ENCODE peak calls at places on chromosomes 3 and 15, in four cellular contexts. Q, O, U and Z are unnamed samples.

GRCh38 chr3:177622520-177622919 is 425.2 kb upstream of the TBL1XR1 start:
- DNase-seq in Q (no peak), O (no peak), U (no peak), Z (no peak)

GRCh38 chr3:174662653-174663052 is 196.5 kb upstream of the NAALADL2 start:
- DNase-seq in Q (no peak), O (no peak), U (no peak), Z (no peak)

GRCh38 chr3:12312010-12312409 is 23.1 kb downstream of the PPARG start:
- DNase-seq in Q (no peak), O (no peak), U (no peak), Z (no peak)

GRCh38 chr15:65952425-65953053 is 83.2 kb downstream of the RAB11A start:
- DNase-seq in Q (no peak), O (no peak), U (no peak), Z (peak; percentile 68)

GRCh38 chr3:21256932-21257331 is 494.1 kb downstream of the ZNF385D start:
- DNase-seq in Q (no peak), O (no peak), U (peak; percentile 5), Z (no peak)

GRCh38 chr3:164486150-164486549 is 592.1 kb downstream of the SI start:
- DNase-seq in Q (no peak), O (no peak), U (no peak), Z (no peak)

GRCh38 chr3:110198717-110199587 is 861.6 kb upstream of the DPPA4 start:
- DNase-seq in Q (peak; percentile 10), O (no peak), U (no peak), Z (no peak)

GRCh38 chr3:42535981-42536784 is 33.7 kb downstream of the VIPR1 start:
- DNase-seq in Q (no peak), O (no peak), U (peak; percentile 38), Z (peak; percentile 74)

GRCh38 chr3:10337323-10338163 is 16.6 kb upstream of the SEC13 start:
- DNase-seq in Q (no peak), O (no peak), U (no peak), Z (no peak)

GRCh38 chr15:82567661-82568060 is 27.4 kb upstream of the RPS17 start:
- DNase-seq in Q (no peak), O (no peak), U (no peak), Z (no peak)

GRCh38 chr3:138845771-138846173 is 11.0 kb upstream of the PIK3CB start:
- DNase-seq in Q (no peak), O (no peak), U (no peak), Z (no peak)

GRCh38 chr3:137761099-137761562 is 3.0 kb upstream of the SOX14 start:
- DNase-seq in Q (no peak), O (no peak), U (no peak), Z (no peak)

GRCh38 chr15:33430564-33430963 is 119.8 kb downstream of the RYR3 start:
- DNase-seq in Q (no peak), O (no peak), U (no peak), Z (no peak)

GRCh38 chr3:178120367-178120766 is 415.9 kb upstream of the KCNMB2 start:
- DNase-seq in Q (no peak), O (no peak), U (no peak), Z (no peak)

GRCh38 chr15:90557147-90557546 is 27.4 kb downstream of the CRTC3 start:
- DNase-seq in Q (no peak), O (no peak), U (no peak), Z (no peak)

GRCh38 chr3:139797724-139798343 is 120.1 kb upstream of the NMNAT3 start:
- DNase-seq in Q (no peak), O (peak; percentile 17), U (no peak), Z (peak; percentile 63)

GRCh38 chr3:29468150-29468549 is 187.3 kb downstream of the RBMS3 start:
- DNase-seq in Q (no peak), O (no peak), U (no peak), Z (no peak)

GRCh38 chr3:44924102-44925084 is 50.0 kb downstream of the TGM4 start:
- DNase-seq in Q (no peak), O (no peak), U (no peak), Z (peak; percentile 21)

GRCh38 chr3:180036092-180036677 is 552 bp downstream of the PEX5L start:
- DNase-seq in Q (no peak), O (no peak), U (no peak), Z (no peak)

GRCh38 chr3:183074881-183075280 is 24.4 kb downstream of the MCCC1 start:
- DNase-seq in Q (no peak), O (no peak), U (no peak), Z (no peak)

GRCh38 chr15:88256261-88257230 is at the start of gene NTRK3:
- DNase-seq in Q (peak; percentile 30), O (peak; percentile 46), U (no peak), Z (peak; percentile 28)

GRCh38 chr15:90037961-90038633 is 37.0 kb downstream of the ZNF710 start:
- DNase-seq in Q (no peak), O (no peak), U (no peak), Z (no peak)

GRCh38 chr15:68311464-68311835 is 33.9 kb downstream of the FEM1B start:
- DNase-seq in Q (no peak), O (peak; percentile 13), U (no peak), Z (peak; percentile 6)

GRCh38 chr3:79139395-79140060 is 628.3 kb downstream of the ROBO1 start:
- DNase-seq in Q (no peak), O (no peak), U (no peak), Z (no peak)

GRCh38 chr3:122893282-122893681 is 98.4 kb downstream of the SLC49A4 start:
- DNase-seq in Q (no peak), O (no peak), U (no peak), Z (no peak)

GRCh38 chr3:79125313-79125984 is 642.3 kb downstream of the ROBO1 start:
- DNase-seq in Q (no peak), O (no peak), U (no peak), Z (no peak)

GRCh38 chr15:56806147-56806536 is 72.8 kb upstream of the ZNF280D start:
- DNase-seq in Q (no peak), O (no peak), U (no peak), Z (no peak)

GRCh38 chr3:180594631-180595348 is 7.2 kb upstream of the TTC14 start:
- DNase-seq in Q (no peak), O (no peak), U (no peak), Z (no peak)

GRCh38 chr15:89462198-89462912 is 34.0 kb downstream of the RHCG start:
- DNase-seq in Q (no peak), O (no peak), U (no peak), Z (peak; percentile 40)

GRCh38 chr3:154356009-154356408 is 31.7 kb upstream of the DHX36 start:
- DNase-seq in Q (no peak), O (no peak), U (no peak), Z (no peak)

GRCh38 chr15:28021281-28022039 is 77.7 kb downstream of the OCA2 start:
- DNase-seq in Q (no peak), O (no peak), U (peak; percentile 25), Z (peak; percentile 88)

GRCh38 chr3:50390523-50391177 is 31.3 kb upstream of the TMEM115 start:
- DNase-seq in Q (no peak), O (peak; percentile 26), U (peak; percentile 44), Z (peak; percentile 69)

GRCh38 chr3:120726784-120727183 is 15.5 kb downstream of the RABL3 start:
- DNase-seq in Q (no peak), O (no peak), U (no peak), Z (no peak)

GRCh38 chr3:43001094-43001553 is 22.0 kb downstream of the GASK1A start:
- DNase-seq in Q (peak; percentile 88), O (peak; percentile 94), U (peak; percentile 65), Z (peak; percentile 87)

GRCh38 chr15:29795610-29796009 is 26.7 kb downstream of the TJP1 start:
- DNase-seq in Q (no peak), O (no peak), U (no peak), Z (no peak)

GRCh38 chr3:50294492-50295403 is 2.5 kb upstream of the IFRD2 start:
- DNase-seq in Q (no peak), O (no peak), U (no peak), Z (no peak)

DNA sequence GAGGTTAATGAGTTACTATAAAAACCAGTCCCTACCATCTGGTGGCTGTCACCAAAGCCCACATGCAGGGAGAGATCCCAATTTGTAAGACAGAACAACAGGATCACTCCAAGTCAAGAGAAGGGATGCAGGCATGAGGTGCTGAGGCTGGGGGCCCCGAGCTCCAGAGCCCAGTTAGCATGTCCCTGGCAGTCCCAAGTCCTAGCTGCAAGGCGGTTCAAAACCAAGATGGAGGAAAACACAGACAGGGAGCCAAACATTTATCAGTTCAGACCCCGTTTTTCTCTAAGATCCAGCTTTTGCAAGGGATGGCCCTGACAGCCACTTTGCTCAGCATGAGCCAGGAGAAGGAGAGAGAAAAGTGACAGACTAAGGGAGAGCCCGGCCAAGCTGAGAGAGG is 207.0 kb downstream of the UACA start:
- DNase-seq in Q (no peak), O (no peak), U (no peak), Z (no peak)
- H3K4me1 ChIP-seq in Q (peaks cover 9% of the 10 kb centered on the region), O (no peaks in the 10 kb centered on the region), U (no peaks in the 10 kb centered on the region), Z (peaks cover 4% of the 10 kb centered on the region)

GRCh38 chr3:194633349-194634004 is at the start of gene TMEM44:
- DNase-seq in Q (no peak), O (peak; percentile 52), U (peak; percentile 63), Z (peak; percentile 73)
- TF ChIP-seq CTCF in Q (peak; percentile 65), O (peak; percentile 33), U (peak; percentile 41), Z (peak; percentile 67)

GRCh38 chr3:94937980-94938379 is 875.1 kb downstream of the NSUN3 start:
- DNase-seq in Q (no peak), O (no peak), U (no peak), Z (peak; percentile 65)
- TF ChIP-seq POLR2A in Q (no peak), O (no peak), U (no peak), Z (no peak)

GRCh38 chr15:74787251-74788041 is 5.6 kb downstream of the CSK start:
- DNase-seq in Q (no peak), O (no peak), U (no peak), Z (peak; percentile 73)
- H3K4me1 ChIP-seq in Q (peaks cover 92% of the 10 kb centered on the region), O (no peaks in the 10 kb centered on the region), U (peaks cover 32% of the 10 kb centered on the region), Z (peaks cover 44% of the 10 kb centered on the region)

DNA sequence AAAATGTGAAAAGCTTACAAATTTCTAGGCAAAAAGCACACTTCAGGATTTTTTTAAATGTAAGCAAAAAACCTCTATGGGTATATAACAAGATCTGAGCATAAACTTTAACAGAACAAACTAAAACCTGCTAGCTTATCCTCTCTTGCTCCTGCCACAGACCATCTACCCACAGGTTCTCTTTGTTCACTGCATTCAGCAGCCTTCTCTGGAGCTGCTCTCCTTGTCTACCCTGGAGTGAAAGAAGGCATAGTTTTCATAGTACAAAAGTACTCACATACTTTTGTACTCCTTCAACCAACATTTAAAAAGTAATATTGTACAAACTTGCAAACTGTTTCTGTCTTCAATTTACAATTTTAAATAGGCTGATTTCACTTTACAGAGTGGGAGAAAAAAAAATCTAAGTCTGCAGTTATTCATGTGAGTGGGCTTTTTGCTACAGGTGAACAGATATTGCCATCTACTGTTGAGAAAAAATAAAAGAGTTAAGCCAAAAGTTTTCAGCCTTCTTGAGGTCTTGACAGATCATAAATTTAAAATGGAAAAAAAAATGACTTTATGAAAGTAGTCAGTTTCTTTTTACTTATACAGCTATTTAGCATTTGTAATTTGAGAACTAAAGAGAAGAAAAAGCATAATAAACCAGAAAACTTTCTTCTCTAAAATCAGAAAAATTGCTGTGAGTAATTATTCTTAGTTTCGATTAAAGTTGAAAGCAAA is 20.4 kb downstream of the TERC start:
- DNase-seq in Q (no peak), O (no peak), U (no peak), Z (no peak)
- TF ChIP-seq CTCF in Q (no peak), O (no peak), U (no peak), Z (peak; percentile 39)